ENCODE peak calls at places on chromosome 19, in six cellular contexts. One of them, this sample, is unnamed.

GRCh38 chr19:39413269-39413902 is 917 bp downstream of the PLEKHG2 start:
- DNase-seq in psoas muscle: peak; percentile 87
- DNase-seq in brain microvascular endothelial cell: no peak
- DNase-seq in tibial nerve: no peak
- DNase-seq in heart left ventricle: peak; percentile 90
- DNase-seq in upper lobe of right lung: peak; percentile 80
- DNase-seq in this sample: no peak

GRCh38 chr19:30171138-30171635 is 201.0 kb upstream of the ZNF536 start:
- DNase-seq in upper lobe of right lung: no peak
- DNase-seq in heart left ventricle: no peak
- DNase-seq in tibial nerve: no peak
- DNase-seq in brain microvascular endothelial cell: no peak
- DNase-seq in psoas muscle: no peak
- DNase-seq in this sample: no peak

GRCh38 chr19:31548941-31549340 is 199.7 kb upstream of the TSHZ3 start:
- DNase-seq in heart left ventricle: no peak
- DNase-seq in tibial nerve: no peak
- DNase-seq in brain microvascular endothelial cell: peak; percentile 2
- DNase-seq in psoas muscle: no peak
- DNase-seq in upper lobe of right lung: no peak
- DNase-seq in this sample: no peak

GRCh38 chr19:18464646-18465045 is 26.7 kb upstream of the ISYNA1 start:
- DNase-seq in heart left ventricle: peak; percentile 86
- DNase-seq in psoas muscle: peak; percentile 87
- DNase-seq in tibial nerve: peak; percentile 76
- DNase-seq in brain microvascular endothelial cell: peak; percentile 82
- DNase-seq in upper lobe of right lung: peak; percentile 78
- DNase-seq in this sample: peak; percentile 89

GRCh38 chr19:45716314-45717130 is 14.2 kb downstream of the FBXO46 start:
- DNase-seq in tibial nerve: no peak
- DNase-seq in upper lobe of right lung: no peak
- DNase-seq in brain microvascular endothelial cell: no peak
- DNase-seq in heart left ventricle: no peak
- DNase-seq in psoas muscle: no peak
- DNase-seq in this sample: no peak

GRCh38 chr19:17803264-17803896 is 8.4 kb downstream of the B3GNT3 start:
- DNase-seq in psoas muscle: no peak
- DNase-seq in heart left ventricle: no peak
- DNase-seq in tibial nerve: no peak
- DNase-seq in brain microvascular endothelial cell: no peak
- DNase-seq in upper lobe of right lung: no peak
- DNase-seq in this sample: no peak

GRCh38 chr19:47284324-47284899 is 9.7 kb downstream of the INAFM1 start:
- DNase-seq in psoas muscle: no peak
- DNase-seq in tibial nerve: no peak
- DNase-seq in upper lobe of right lung: no peak
- DNase-seq in heart left ventricle: no peak
- DNase-seq in brain microvascular endothelial cell: peak; percentile 61
- DNase-seq in this sample: no peak

GRCh38 chr19:53183146-53183545 is 10.0 kb downstream of the ZNF665 start:
- DNase-seq in psoas muscle: no peak
- DNase-seq in heart left ventricle: no peak
- DNase-seq in upper lobe of right lung: no peak
- DNase-seq in brain microvascular endothelial cell: peak; percentile 88
- DNase-seq in tibial nerve: no peak
- DNase-seq in this sample: no peak

GRCh38 chr19:47097396-47098217 is 16.0 kb downstream of the ZC3H4 start:
- DNase-seq in heart left ventricle: peak; percentile 49
- DNase-seq in psoas muscle: peak; percentile 84
- DNase-seq in tibial nerve: no peak
- DNase-seq in upper lobe of right lung: no peak
- DNase-seq in brain microvascular endothelial cell: no peak
- DNase-seq in this sample: peak; percentile 83

GRCh38 chr19:5917431-5918107 is 3.5 kb downstream of the CAPS start:
- DNase-seq in tibial nerve: no peak
- DNase-seq in heart left ventricle: no peak
- DNase-seq in brain microvascular endothelial cell: no peak
- DNase-seq in psoas muscle: no peak
- DNase-seq in upper lobe of right lung: no peak
- DNase-seq in this sample: no peak

GRCh38 chr19:46181386-46181774 is 33.3 kb downstream of the IGFL2 start:
- DNase-seq in heart left ventricle: no peak
- DNase-seq in upper lobe of right lung: no peak
- DNase-seq in tibial nerve: no peak
- DNase-seq in psoas muscle: no peak
- DNase-seq in brain microvascular endothelial cell: no peak
- DNase-seq in this sample: no peak

GRCh38 chr19:54013866-54014265 is 22.4 kb downstream of the CACNG6 start:
- DNase-seq in heart left ventricle: no peak
- DNase-seq in psoas muscle: no peak
- DNase-seq in tibial nerve: no peak
- DNase-seq in upper lobe of right lung: no peak
- DNase-seq in brain microvascular endothelial cell: no peak
- DNase-seq in this sample: no peak

GRCh38 chr19:40799558-40800338 is 757 bp downstream of the EGLN2 start:
- DNase-seq in brain microvascular endothelial cell: no peak
- DNase-seq in upper lobe of right lung: peak; percentile 86
- DNase-seq in psoas muscle: peak; percentile 76
- DNase-seq in heart left ventricle: peak; percentile 87
- DNase-seq in tibial nerve: no peak
- DNase-seq in this sample: no peak

GRCh38 chr19:47258895-47259555 is 2.7 kb downstream of the CCDC9 start:
- DNase-seq in psoas muscle: no peak
- DNase-seq in upper lobe of right lung: no peak
- DNase-seq in heart left ventricle: no peak
- DNase-seq in tibial nerve: no peak
- DNase-seq in brain microvascular endothelial cell: no peak
- DNase-seq in this sample: no peak

GRCh38 chr19:7605490-7606222 is 10.0 kb downstream of the CAMSAP3 start:
- DNase-seq in tibial nerve: no peak
- DNase-seq in upper lobe of right lung: no peak
- DNase-seq in brain microvascular endothelial cell: no peak
- DNase-seq in heart left ventricle: no peak
- DNase-seq in psoas muscle: no peak
- DNase-seq in this sample: no peak

DNA sequence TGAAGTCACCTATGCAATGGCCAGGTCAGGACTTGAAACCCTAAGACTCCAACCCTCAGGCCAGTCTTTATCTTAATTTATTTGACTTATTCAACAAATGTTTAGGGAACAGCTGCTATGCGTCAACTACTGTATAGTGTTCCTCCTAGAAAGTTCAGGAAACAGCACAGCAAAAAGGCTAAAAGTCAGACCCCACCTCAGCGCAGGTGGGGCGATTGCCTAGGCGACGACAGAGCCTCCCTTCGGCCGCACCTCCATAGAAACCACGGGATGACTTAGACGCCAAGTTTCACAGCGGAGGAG is 502 bp downstream of the VRK3 start:
- DNase-seq in tibial nerve: no peak
- DNase-seq in heart left ventricle: no peak
- DNase-seq in brain microvascular endothelial cell: no peak
- DNase-seq in psoas muscle: no peak
- DNase-seq in upper lobe of right lung: no peak
- DNase-seq in this sample: no peak
- H3K27ac ChIP-seq in tibial nerve: peak overlapping the region; percentile 95
- H3K27ac ChIP-seq in heart left ventricle: peak overlapping the region; percentile 74
- H3K27ac ChIP-seq in brain microvascular endothelial cell: peak overlapping the region; percentile 79
- H3K27ac ChIP-seq in psoas muscle: peak overlapping the region; percentile 96
- H3K27ac ChIP-seq in upper lobe of right lung: peak overlapping the region; percentile 89
- H3K27ac ChIP-seq in this sample: peak overlapping the region; percentile 96

DNA sequence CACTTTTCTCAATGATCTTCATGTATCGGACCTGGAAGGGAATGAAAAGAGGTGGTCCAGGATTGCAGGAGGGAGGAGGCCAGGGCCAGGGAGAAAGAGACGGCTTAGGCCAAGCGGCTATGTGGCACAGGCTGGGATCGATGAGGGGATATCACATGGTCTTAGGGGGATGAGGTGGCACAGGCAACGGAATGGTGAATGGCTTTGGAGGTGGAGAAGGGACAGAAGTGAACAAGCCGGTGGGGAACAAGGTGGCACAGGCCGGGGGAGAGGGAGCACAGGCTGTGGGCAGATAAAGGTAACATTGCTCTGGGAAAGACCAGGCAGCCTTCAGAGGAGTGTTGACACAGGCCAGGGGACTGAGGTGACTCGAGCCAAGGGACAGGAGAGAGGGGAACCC is 5.7 kb upstream of the CDKN2D start:
- DNase-seq in psoas muscle: no peak
- DNase-seq in heart left ventricle: no peak
- DNase-seq in brain microvascular endothelial cell: no peak
- DNase-seq in upper lobe of right lung: no peak
- DNase-seq in tibial nerve: no peak
- DNase-seq in this sample: no peak
- TF ChIP-seq CTCF in psoas muscle: no peak
- TF ChIP-seq CTCF in heart left ventricle: no peak
- TF ChIP-seq CTCF in brain microvascular endothelial cell: no peak
- TF ChIP-seq CTCF in upper lobe of right lung: no peak
- TF ChIP-seq CTCF in tibial nerve: no peak
- TF ChIP-seq CTCF in this sample: no peak

GRCh38 chr19:41934849-41935374 is 6.7 kb upstream of the ERFL start:
- DNase-seq in heart left ventricle: peak; percentile 70
- DNase-seq in psoas muscle: peak; percentile 75
- DNase-seq in upper lobe of right lung: peak; percentile 84
- DNase-seq in brain microvascular endothelial cell: peak; percentile 28
- DNase-seq in tibial nerve: peak; percentile 26
- DNase-seq in this sample: no peak
- H3K27ac ChIP-seq in heart left ventricle: no peak overlapping the region
- H3K27ac ChIP-seq in psoas muscle: no peak overlapping the region
- H3K27ac ChIP-seq in upper lobe of right lung: no peak overlapping the region
- H3K27ac ChIP-seq in brain microvascular endothelial cell: no peak overlapping the region
- H3K27ac ChIP-seq in tibial nerve: no peak overlapping the region
- H3K27ac ChIP-seq in this sample: no peak overlapping the region

GRCh38 chr19:4580021-4580901 is 20.8 kb upstream of the SEMA6B start:
- DNase-seq in upper lobe of right lung: no peak
- DNase-seq in heart left ventricle: no peak
- DNase-seq in brain microvascular endothelial cell: no peak
- DNase-seq in psoas muscle: no peak
- DNase-seq in tibial nerve: no peak
- DNase-seq in this sample: no peak
- TF ChIP-seq CTCF in upper lobe of right lung: peak; percentile 6
- TF ChIP-seq CTCF in heart left ventricle: no peak
- TF ChIP-seq CTCF in brain microvascular endothelial cell: peak; percentile 25
- TF ChIP-seq CTCF in psoas muscle: no peak
- TF ChIP-seq CTCF in tibial nerve: no peak
- TF ChIP-seq CTCF in this sample: no peak

DNA sequence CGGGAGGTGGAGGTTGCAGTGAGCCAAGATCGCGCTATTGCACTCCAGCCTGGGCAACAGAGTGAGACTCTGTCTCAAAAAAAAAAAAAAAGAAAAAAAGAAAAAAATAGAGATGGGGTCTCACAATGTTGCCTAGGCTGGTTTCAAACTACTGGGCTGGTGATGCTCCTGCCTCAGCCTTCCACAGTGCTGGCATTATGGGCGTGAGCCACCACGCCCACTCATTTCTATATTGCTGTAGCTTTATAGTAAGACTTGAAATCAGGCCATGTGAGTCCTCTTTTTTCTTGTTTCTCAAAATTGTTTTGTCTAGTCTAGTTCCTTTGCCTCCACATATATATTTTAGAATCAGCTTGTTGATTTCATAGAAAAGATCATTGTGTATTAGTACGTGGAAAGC is 18.3 kb downstream of the DNM2 start:
- DNase-seq in tibial nerve: no peak
- DNase-seq in brain microvascular endothelial cell: no peak
- DNase-seq in upper lobe of right lung: no peak
- DNase-seq in heart left ventricle: no peak
- DNase-seq in psoas muscle: no peak
- DNase-seq in this sample: no peak
- H3K27ac ChIP-seq in tibial nerve: no peak overlapping the region
- H3K27ac ChIP-seq in brain microvascular endothelial cell: no peak overlapping the region
- H3K27ac ChIP-seq in upper lobe of right lung: peak overlapping the region; percentile 12
- H3K27ac ChIP-seq in heart left ventricle: no peak overlapping the region
- H3K27ac ChIP-seq in psoas muscle: no peak overlapping the region
- H3K27ac ChIP-seq in this sample: no peak overlapping the region

GRCh38 chr19:33737704-33738103 is 59.0 kb upstream of the KCTD15 start:
- DNase-seq in upper lobe of right lung: no peak
- DNase-seq in tibial nerve: no peak
- DNase-seq in psoas muscle: no peak
- DNase-seq in heart left ventricle: no peak
- DNase-seq in brain microvascular endothelial cell: no peak
- DNase-seq in this sample: no peak
- TF ChIP-seq CTCF in upper lobe of right lung: no peak
- TF ChIP-seq CTCF in tibial nerve: no peak
- TF ChIP-seq CTCF in psoas muscle: no peak
- TF ChIP-seq CTCF in heart left ventricle: no peak
- TF ChIP-seq CTCF in brain microvascular endothelial cell: no peak
- TF ChIP-seq CTCF in this sample: no peak

GRCh38 chr19:42189133-42189532 is 28.3 kb downstream of the DEDD2 start:
- DNase-seq in tibial nerve: no peak
- DNase-seq in upper lobe of right lung: no peak
- DNase-seq in brain microvascular endothelial cell: no peak
- DNase-seq in heart left ventricle: no peak
- DNase-seq in psoas muscle: no peak
- DNase-seq in this sample: no peak
- H3K27ac ChIP-seq in tibial nerve: no peak overlapping the region
- H3K27ac ChIP-seq in upper lobe of right lung: no peak overlapping the region
- H3K27ac ChIP-seq in brain microvascular endothelial cell: no peak overlapping the region
- H3K27ac ChIP-seq in heart left ventricle: no peak overlapping the region
- H3K27ac ChIP-seq in psoas muscle: no peak overlapping the region
- H3K27ac ChIP-seq in this sample: no peak overlapping the region

GRCh38 chr19:15453091-15453498 is 3.3 kb upstream of the WIZ start:
- DNase-seq in tibial nerve: no peak
- DNase-seq in upper lobe of right lung: no peak
- DNase-seq in brain microvascular endothelial cell: no peak
- DNase-seq in psoas muscle: no peak
- DNase-seq in heart left ventricle: no peak
- DNase-seq in this sample: peak; percentile 71
- TF ChIP-seq CTCF in tibial nerve: peak; percentile 11
- TF ChIP-seq CTCF in upper lobe of right lung: peak; percentile 33
- TF ChIP-seq CTCF in brain microvascular endothelial cell: peak; percentile 22
- TF ChIP-seq CTCF in psoas muscle: peak; percentile 49
- TF ChIP-seq CTCF in heart left ventricle: peak; percentile 13
- TF ChIP-seq CTCF in this sample: no peak

GRCh38 chr19:9823816-9824215 is 3.9 kb upstream of the UBL5 start:
- DNase-seq in tibial nerve: no peak
- DNase-seq in brain microvascular endothelial cell: no peak
- DNase-seq in heart left ventricle: no peak
- DNase-seq in psoas muscle: peak; percentile 4
- DNase-seq in upper lobe of right lung: no peak
- DNase-seq in this sample: no peak

GRCh38 chr19:9818734-9819589 is at the start of gene FBXL12:
- DNase-seq in psoas muscle: peak; percentile 100
- DNase-seq in upper lobe of right lung: peak; percentile 100
- DNase-seq in brain microvascular endothelial cell: peak; percentile 100
- DNase-seq in tibial nerve: peak; percentile 100
- DNase-seq in heart left ventricle: peak; percentile 100
- DNase-seq in this sample: peak; percentile 100

GRCh38 chr19:9818175-9818733 is 625 bp downstream of the FBXL12 start:
- DNase-seq in heart left ventricle: no peak
- DNase-seq in tibial nerve: no peak
- DNase-seq in psoas muscle: no peak
- DNase-seq in brain microvascular endothelial cell: no peak
- DNase-seq in upper lobe of right lung: no peak
- DNase-seq in this sample: no peak

DNA sequence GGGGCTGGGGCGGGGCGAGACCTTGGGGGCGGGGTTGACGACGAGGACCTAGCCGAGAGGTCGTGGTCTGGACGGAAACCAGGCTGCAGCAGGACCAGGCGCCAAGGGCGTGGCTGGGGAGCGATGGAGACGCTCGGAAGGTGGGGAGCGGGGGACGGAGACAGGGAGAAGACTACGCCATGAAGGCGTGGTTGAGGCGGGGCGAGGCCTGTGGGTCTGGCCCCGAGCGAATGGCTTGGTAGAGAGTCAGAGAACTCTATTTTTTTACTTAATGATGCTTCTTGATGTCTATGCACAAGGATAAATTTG is 665 bp upstream of the FBXL12 start:
- DNase-seq in psoas muscle: no peak
- DNase-seq in heart left ventricle: no peak
- DNase-seq in tibial nerve: no peak
- DNase-seq in brain microvascular endothelial cell: no peak
- DNase-seq in upper lobe of right lung: no peak
- DNase-seq in this sample: no peak
- H3K27ac ChIP-seq in psoas muscle: peak overlapping the region; percentile 93
- H3K27ac ChIP-seq in heart left ventricle: peak overlapping the region; percentile 83
- H3K27ac ChIP-seq in tibial nerve: peak overlapping the region; percentile 96
- H3K27ac ChIP-seq in brain microvascular endothelial cell: no peak overlapping the region
- H3K27ac ChIP-seq in upper lobe of right lung: peak overlapping the region; percentile 68
- H3K27ac ChIP-seq in this sample: no peak overlapping the region